ENCODE peak calls at places on chromosomes 7 and 10, in five cellular contexts. One of them, this sample, is unnamed.

GRCh38 chr10:11823989-11824346 is 812 bp downstream of the PROSER2 start:
- DNase-seq in H1: no peak
- DNase-seq in K562: no peak
- DNase-seq in HepG2: no peak
- DNase-seq in A549: no peak
- DNase-seq in this sample: no peak

GRCh38 chr10:130255777-130256176 is 119.6 kb downstream of the GLRX3 start:
- DNase-seq in HepG2: no peak
- DNase-seq in A549: no peak
- DNase-seq in K562: no peak
- DNase-seq in H1: no peak
- DNase-seq in this sample: no peak

GRCh38 chr10:103564799-103565365 is 71.4 kb downstream of the NEURL1 start:
- DNase-seq in K562: peak
- DNase-seq in A549: peak
- DNase-seq in HepG2: peak
- DNase-seq in H1: no peak
- DNase-seq in this sample: no peak

GRCh38 chr7:2775376-2775775 is 68.7 kb downstream of the GNA12 start:
- DNase-seq in H1: no peak
- DNase-seq in A549: no peak
- DNase-seq in HepG2: no peak
- DNase-seq in K562: no peak
- DNase-seq in this sample: no peak

GRCh38 chr7:18960735-18961134 is 156.7 kb downstream of the TWIST1 start:
- DNase-seq in A549: no peak
- DNase-seq in HepG2: no peak
- DNase-seq in K562: no peak
- DNase-seq in H1: no peak
- DNase-seq in this sample: no peak

GRCh38 chr10:131674130-131674529 is 226.7 kb upstream of the PPP2R2D start:
- DNase-seq in HepG2: no peak
- DNase-seq in H1: no peak
- DNase-seq in A549: no peak
- DNase-seq in K562: no peak
- DNase-seq in this sample: no peak

GRCh38 chr7:40299097-40299496 is 164.3 kb downstream of the SUGCT start:
- DNase-seq in H1: peak
- DNase-seq in A549: no peak
- DNase-seq in K562: no peak
- DNase-seq in HepG2: no peak
- DNase-seq in this sample: no peak

GRCh38 chr7:126443951-126444350 is 808.8 kb downstream of the GRM8 start:
- DNase-seq in A549: no peak
- DNase-seq in K562: no peak
- DNase-seq in H1: no peak
- DNase-seq in HepG2: no peak
- DNase-seq in this sample: no peak

GRCh38 chr7:31811650-31812461 is 124.8 kb downstream of the PPP1R17 start:
- DNase-seq in H1: no peak
- DNase-seq in K562: no peak
- DNase-seq in A549: no peak
- DNase-seq in HepG2: no peak
- DNase-seq in this sample: peak

GRCh38 chr7:83119002-83119358 is 43.7 kb downstream of the PCLO start:
- DNase-seq in H1: no peak
- DNase-seq in HepG2: no peak
- DNase-seq in A549: no peak
- DNase-seq in K562: no peak
- DNase-seq in this sample: no peak

DNA sequence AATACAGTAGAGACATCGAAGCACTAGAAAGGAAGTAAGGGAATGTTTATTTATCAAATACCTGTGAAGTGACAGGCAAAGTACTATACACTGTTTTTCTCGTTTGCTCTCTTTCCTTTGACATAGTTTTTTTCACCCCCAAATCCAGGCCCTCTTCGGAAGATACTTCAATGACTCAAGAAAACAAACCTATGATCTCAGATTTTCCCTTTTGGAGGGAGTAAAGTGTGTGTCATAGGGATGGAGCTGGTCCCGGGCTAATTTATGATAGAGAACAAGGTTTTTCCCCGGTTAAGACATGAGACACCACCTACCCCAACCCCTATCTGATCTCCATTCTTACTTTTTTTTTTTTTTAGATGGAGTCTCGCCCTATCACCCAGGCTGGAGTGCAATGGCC is 61.7 kb downstream of the MAP3K8 start:
- DNase-seq in HepG2: no peak
- DNase-seq in K562: peak
- DNase-seq in H1: no peak
- DNase-seq in A549: no peak
- DNase-seq in this sample: no peak
- TF ChIP-seq KDM1A in HepG2: no peak
- TF ChIP-seq KDM1A in K562: no peak
- TF ChIP-seq KDM1A in H1: no peak
- TF ChIP-seq KDM1A in A549: no peak
- TF ChIP-seq KDM1A in this sample: no peak

GRCh38 chr10:124721295-124722052 is 22.7 kb downstream of the FAM53B start:
- DNase-seq in K562: no peak
- DNase-seq in H1: no peak
- DNase-seq in HepG2: no peak
- DNase-seq in A549: no peak
- DNase-seq in this sample: no peak
- TF ChIP-seq KDM1A in K562: no peak
- TF ChIP-seq KDM1A in H1: no peak
- TF ChIP-seq KDM1A in HepG2: no peak
- TF ChIP-seq KDM1A in A549: no peak
- TF ChIP-seq KDM1A in this sample: no peak

GRCh38 chr10:21694646-21695045 is 160.6 kb downstream of the MLLT10 start:
- DNase-seq in HepG2: no peak
- DNase-seq in A549: no peak
- DNase-seq in K562: no peak
- DNase-seq in H1: no peak
- DNase-seq in this sample: no peak
- TF ChIP-seq KDM1A in HepG2: no peak
- TF ChIP-seq KDM1A in A549: no peak
- TF ChIP-seq KDM1A in K562: no peak
- TF ChIP-seq KDM1A in H1: no peak
- TF ChIP-seq KDM1A in this sample: no peak

GRCh38 chr7:133784421-133785045 is 342.6 kb upstream of the LRGUK start:
- DNase-seq in A549: no peak
- DNase-seq in H1: no peak
- DNase-seq in HepG2: no peak
- DNase-seq in K562: no peak
- DNase-seq in this sample: no peak
- TF ChIP-seq KDM1A in A549: no peak
- TF ChIP-seq KDM1A in H1: no peak
- TF ChIP-seq KDM1A in HepG2: no peak
- TF ChIP-seq KDM1A in K562: no peak
- TF ChIP-seq KDM1A in this sample: no peak

GRCh38 chr10:52454476-52454875 is 140.4 kb downstream of the DKK1 start:
- DNase-seq in HepG2: no peak
- DNase-seq in H1: no peak
- DNase-seq in A549: no peak
- DNase-seq in K562: no peak
- DNase-seq in this sample: no peak

GRCh38 chr10:52455095-52455494 is 141.0 kb downstream of the DKK1 start:
- DNase-seq in HepG2: no peak
- DNase-seq in A549: no peak
- DNase-seq in H1: no peak
- DNase-seq in K562: no peak
- DNase-seq in this sample: no peak

GRCh38 chr10:52452600-52453493 is 138.8 kb downstream of the DKK1 start:
- DNase-seq in A549: no peak
- DNase-seq in K562: no peak
- DNase-seq in H1: no peak
- DNase-seq in HepG2: peak
- DNase-seq in this sample: no peak

GRCh38 chr10:52451817-52452216 is 137.7 kb downstream of the DKK1 start:
- DNase-seq in H1: no peak
- DNase-seq in A549: no peak
- DNase-seq in K562: no peak
- DNase-seq in HepG2: no peak
- DNase-seq in this sample: no peak

DNA sequence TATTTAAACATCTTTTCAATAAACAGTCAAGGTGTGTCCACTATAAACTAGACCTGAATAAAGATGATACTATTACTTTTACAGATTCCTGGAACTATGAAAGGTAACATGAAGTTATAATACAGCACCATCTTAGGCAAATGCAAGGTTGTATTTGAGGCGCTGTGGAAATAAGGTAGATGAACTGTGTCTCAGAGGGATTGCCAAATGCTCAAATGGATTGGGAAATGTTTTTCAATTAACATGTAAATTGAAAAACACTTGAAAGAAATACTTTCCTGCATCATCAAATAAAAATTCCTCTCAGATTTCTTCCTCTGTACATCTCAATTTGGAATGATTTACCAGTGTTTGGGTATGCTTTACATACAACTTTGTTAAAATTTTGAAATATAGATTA is 139.4 kb downstream of the DKK1 start:
- DNase-seq in A549: no peak
- DNase-seq in K562: no peak
- DNase-seq in H1: no peak
- DNase-seq in HepG2: no peak
- DNase-seq in this sample: no peak
- TF ChIP-seq KDM1A in A549: no peak
- TF ChIP-seq KDM1A in K562: no peak
- TF ChIP-seq KDM1A in H1: no peak
- TF ChIP-seq KDM1A in HepG2: no peak
- TF ChIP-seq KDM1A in this sample: no peak

DNA sequence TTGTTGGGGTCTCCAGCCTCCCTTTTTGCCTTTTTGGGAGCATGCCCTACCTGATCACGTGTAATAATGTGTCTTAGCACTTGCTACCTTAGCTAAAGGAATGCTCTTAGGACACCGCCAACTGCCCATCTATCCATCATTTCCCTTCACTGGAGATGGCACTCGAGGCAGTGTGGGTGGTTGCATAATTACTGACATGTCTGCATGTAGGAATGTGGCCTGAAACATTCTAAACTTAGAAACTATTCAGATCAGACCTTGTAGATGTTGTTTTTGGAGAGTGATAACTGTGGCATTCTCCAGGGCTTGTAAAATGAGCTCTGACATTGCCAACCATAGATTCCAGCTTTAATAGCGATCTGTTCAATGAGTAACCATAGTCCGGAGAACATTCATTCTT is 365.8 kb downstream of the BBS9 start:
- DNase-seq in H1: no peak
- DNase-seq in K562: no peak
- DNase-seq in A549: no peak
- DNase-seq in HepG2: no peak
- DNase-seq in this sample: no peak
- TF ChIP-seq KDM1A in H1: no peak
- TF ChIP-seq KDM1A in K562: no peak
- TF ChIP-seq KDM1A in A549: no peak
- TF ChIP-seq KDM1A in HepG2: no peak
- TF ChIP-seq KDM1A in this sample: no peak